ENCODE peak calls at places on chromosome 3, in eight cellular contexts. Z is suprapubic skin, L is fibroblast of mammary gland, U is mucosa of descending colon, P is endothelial cell, D is natural killer cell, B is fibroblast of the aortic adventitia, T is cardiac fibroblast. W is an unnamed sample.

GRCh38 chr3:115040673-115041286 is 106.3 kb downstream of the ZBTB20 start:
- DNase-seq in T (peak), B (peak), D (no peak), P (peak), U (no peak), L (peak), Z (no peak), W (no peak)

GRCh38 chr3:46829699-46830208 is 33.5 kb downstream of the MYL3 start:
- DNase-seq in B (no peak), Z (no peak), D (peak), T (no peak), P (no peak), L (no peak), U (no peak), W (peak)

GRCh38 chr3:189952272-189952671 is 168.4 kb downstream of the P3H2 start:
- DNase-seq in L (no peak), T (no peak), U (no peak), P (no peak), Z (no peak), D (no peak), B (no peak), W (no peak)

GRCh38 chr3:76643620-76644019 is 396.3 kb upstream of the ROBO2 start:
- DNase-seq in T (no peak), P (no peak), Z (no peak), B (no peak), L (no peak), D (no peak), U (no peak), W (no peak)

GRCh38 chr3:155631323-155632019 is 113.4 kb downstream of the PLCH1 start:
- DNase-seq in T (peak), P (no peak), Z (no peak), B (peak), U (no peak), L (no peak), D (no peak), W (no peak)

GRCh38 chr3:69094467-69095205 is 9.9 kb downstream of the ARL6IP5 start:
- DNase-seq in T (peak), Z (no peak), P (no peak), D (no peak), B (peak), L (peak), U (no peak), W (no peak)

GRCh38 chr3:25009665-25010064 is 418.4 kb upstream of the RARB start:
- DNase-seq in Z (no peak), D (no peak), B (no peak), T (no peak), U (no peak), P (no peak), L (no peak), W (no peak)

GRCh38 chr3:184562146-184562861 is 719 bp downstream of the EPHB3 start:
- DNase-seq in D (peak), U (no peak), L (no peak), B (no peak), Z (no peak), T (no peak), P (peak), W (no peak)

GRCh38 chr3:120908030-120908802 is at the start of gene STXBP5L:
- DNase-seq in T (peak), P (peak), U (peak), D (no peak), L (peak), Z (no peak), B (peak), W (no peak)

DNA sequence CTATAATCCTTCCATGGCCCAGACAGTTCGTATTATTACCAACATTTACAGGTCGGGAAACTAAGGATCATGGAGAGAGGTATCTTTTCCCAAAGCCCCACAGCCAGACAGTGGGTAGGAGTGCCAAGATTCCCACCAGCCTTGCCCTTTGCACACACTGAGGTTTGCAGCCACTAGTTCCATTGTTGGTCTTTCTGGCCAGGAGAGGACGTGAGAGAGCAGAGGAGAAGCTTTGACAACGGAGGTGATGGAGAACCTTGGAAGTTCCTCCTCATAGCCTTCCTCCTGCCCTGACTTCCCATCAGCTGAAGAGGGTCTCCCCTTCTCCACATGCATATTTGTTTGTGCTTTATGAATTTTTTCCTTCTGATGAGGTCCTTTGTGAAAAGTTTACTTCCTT is 50.5 kb upstream of the PLCL2 start:
- DNase-seq in U (no peak), B (no peak), T (no peak), P (no peak), D (no peak), Z (no peak), L (no peak), W (no peak)
- TF ChIP-seq CTCF in U (no peak), B (no peak), T (no peak), P (no peak), D (no peak), Z (no peak), L (no peak), W (no peak)

GRCh38 chr3:9553949-9554513 is 409 bp upstream of the LHFPL4 start:
- DNase-seq in T (no peak), Z (no peak), D (no peak), B (no peak), P (no peak), U (no peak), L (no peak), W (no peak)
- TF ChIP-seq CTCF in T (no peak), Z (no peak), D (no peak), B (no peak), P (no peak), U (no peak), L (no peak), W (no peak)

DNA sequence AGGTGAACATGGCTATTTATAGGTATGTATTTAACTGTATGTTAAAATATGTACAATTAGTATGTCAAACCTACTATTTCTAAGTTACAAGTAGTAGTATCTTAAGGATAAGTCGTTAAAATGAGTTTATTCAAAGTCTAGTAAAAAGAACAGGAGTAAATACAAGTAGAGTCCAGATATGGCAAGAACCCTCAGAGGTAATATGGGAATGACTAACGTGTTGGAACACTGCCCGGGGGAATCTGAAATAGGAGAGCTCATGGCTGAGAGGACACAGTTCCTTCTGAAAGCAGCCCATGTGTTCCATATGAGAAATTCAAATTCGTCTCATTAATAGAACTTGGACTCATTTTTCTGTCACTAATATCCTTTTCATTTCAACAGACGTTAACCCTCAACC is 158.8 kb downstream of the CLSTN2 start:
- DNase-seq in B (peak), T (peak), D (no peak), L (peak), P (no peak), U (no peak), Z (no peak), W (no peak)
- TF ChIP-seq CTCF in B (no peak), T (no peak), D (no peak), L (no peak), P (no peak), U (no peak), Z (no peak), W (no peak)

DNA sequence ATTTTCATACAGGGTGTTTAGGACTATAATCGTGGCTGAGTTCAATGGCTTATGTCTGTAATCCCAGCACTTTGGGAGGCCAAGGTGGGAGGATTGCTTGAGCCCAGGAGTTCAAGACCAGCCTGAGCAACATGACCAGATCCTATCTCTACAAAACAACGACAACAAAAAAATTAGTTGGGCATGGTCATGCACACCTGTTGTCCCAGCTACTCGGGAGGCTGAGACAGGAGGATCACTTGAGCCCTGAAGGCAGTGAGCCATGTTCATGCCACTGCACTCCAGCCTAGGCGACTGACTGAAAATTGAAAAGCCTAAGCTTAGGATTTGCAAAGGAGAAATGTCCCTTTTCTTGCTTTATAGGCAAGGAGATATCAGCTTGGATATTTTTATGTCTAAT is 1.5 kb downstream of the BRK1 start:
- DNase-seq in T (no peak), B (no peak), U (no peak), P (no peak), L (no peak), D (no peak), Z (no peak), W (no peak)
- TF ChIP-seq CTCF in T (no peak), B (no peak), U (no peak), P (no peak), L (no peak), D (no peak), Z (no peak), W (no peak)

W was measured in vagina.